ENCODE peak calls at places on chromosomes 5 and 9, in eight cellular contexts. U is midbrain; H is NCI-H1092; O is stimulated activated CD4-positive, alpha-beta T cell treated with anti-CD3 and anti-CD28 coated beads, Interleukin-1b, Interleukin-23, amount 100 ng/mL, for 1 hour; F is COLO829; V is brain microvascular endothelial cell; C is hepatic stellate cell; S is NCI-H2029 treated with DMSO at 0.1 percent for 48 hours. P is an unnamed sample.

GRCh38 chr5:79236970-79237734 is 1.2 kb downstream of the JMY start:
- DNase-seq in S (no peak), F (no peak), O (no peak), H (peak; percentile 10), V (peak; percentile 16), U (peak; percentile 25), C (peak; percentile 44), P (no peak)

GRCh38 chr5:122699226-122699625 is 75.7 kb upstream of the SNX2 start:
- DNase-seq in F (no peak), S (no peak), O (no peak), H (no peak), U (no peak), C (no peak), V (no peak), P (no peak)

GRCh38 chr9:111657051-111657450 is 4.4 kb upstream of the GNG10 start:
- DNase-seq in U (no peak), H (no peak), F (peak; percentile 73), O (no peak), C (no peak), V (no peak), S (no peak), P (no peak)

GRCh38 chr9:120439147-120439546 is 140.8 kb downstream of the CDK5RAP2 start:
- DNase-seq in V (no peak), O (no peak), S (no peak), H (peak; percentile 2), F (peak; percentile 11), C (no peak), U (no peak), P (no peak)

GRCh38 chr9:19117039-19117716 is 10.1 kb downstream of the PLIN2 start:
- DNase-seq in F (no peak), C (no peak), O (no peak), S (no peak), U (no peak), V (no peak), H (no peak), P (no peak)

GRCh38 chr5:149450199-149450598 is 71.1 kb upstream of the IL17B start:
- DNase-seq in S (no peak), U (peak; percentile 38), H (no peak), F (no peak), V (peak; percentile 54), O (no peak), C (peak; percentile 74), P (no peak)

GRCh38 chr5:50967388-50968039 is 301.1 kb downstream of the PARP8 start:
- DNase-seq in O (no peak), U (no peak), H (peak; percentile 72), S (peak; percentile 52), F (no peak), C (no peak), V (no peak), P (no peak)

GRCh38 chr9:127384016-127384730 is 12.8 kb upstream of the SLC2A8 start:
- DNase-seq in C (no peak), S (no peak), U (no peak), O (no peak), V (no peak), H (no peak), F (no peak), P (no peak)

GRCh38 chr9:34190996-34191892 is 12.4 kb downstream of the UBAP1 start:
- DNase-seq in S (no peak), U (no peak), V (no peak), F (peak; percentile 19), O (no peak), C (no peak), H (no peak), P (no peak)

GRCh38 chr5:133230823-133231578 is 179.2 kb downstream of the HSPA4 start:
- DNase-seq in V (no peak), C (no peak), U (no peak), H (no peak), S (no peak), F (no peak), O (no peak), P (no peak)

GRCh38 chr9:112532427-112532826 is 45.8 kb downstream of the KIAA1958 start:
- DNase-seq in U (no peak), V (peak; percentile 61), C (peak; percentile 38), O (no peak), S (no peak), F (no peak), H (no peak), P (no peak)

GRCh38 chr5:105952875-105953274 is 1717.9 kb downstream of the EFNA5 start:
- DNase-seq in V (no peak), C (no peak), F (peak; percentile 6), S (peak; percentile 69), O (no peak), U (no peak), H (peak; percentile 91), P (no peak)

GRCh38 chr5:180642181-180643140 is 6.9 kb downstream of the FLT4 start:
- DNase-seq in S (no peak), U (no peak), O (no peak), C (no peak), V (no peak), H (no peak), F (no peak), P (no peak)

GRCh38 chr5:132491368-132492364 is 1.1 kb upstream of the IRF1 start:
- DNase-seq in H (no peak), S (no peak), F (no peak), C (no peak), O (no peak), V (no peak), U (no peak), P (no peak)

GRCh38 chr9:98248737-98249474 is 6.5 kb downstream of the TBC1D2 start:
- DNase-seq in F (no peak), H (no peak), U (no peak), O (no peak), S (no peak), V (peak; percentile 92), C (no peak), P (no peak)

GRCh38 chr9:93730213-93730612 is 153.8 kb downstream of the PHF2 start:
- DNase-seq in V (no peak), C (no peak), S (no peak), O (no peak), U (no peak), F (no peak), H (no peak), P (no peak)

GRCh38 chr9:31304576-31304975 is 1079.9 kb upstream of the ACO1 start:
- DNase-seq in S (no peak), U (no peak), V (peak; percentile 12), H (no peak), C (no peak), O (no peak), F (no peak), P (no peak)

GRCh38 chr5:113367586-113367985 is 67.2 kb downstream of the TSSK1B start:
- DNase-seq in H (no peak), V (no peak), O (no peak), U (no peak), C (no peak), F (no peak), S (no peak), P (no peak)

GRCh38 chr5:151097081-151097480 is 16.2 kb upstream of the TNIP1 start:
- DNase-seq in V (no peak), C (no peak), U (no peak), O (no peak), F (no peak), H (no peak), S (no peak), P (no peak)

GRCh38 chr9:77442436-77442835 is 205.7 kb downstream of the GNA14 start:
- DNase-seq in F (no peak), S (no peak), U (no peak), H (no peak), V (no peak), O (no peak), C (no peak), P (no peak)

GRCh38 chr5:158958048-158958994 is 141.4 kb downstream of the EBF1 start:
- DNase-seq in V (no peak), O (no peak), H (no peak), F (no peak), C (no peak), S (no peak), U (no peak), P (no peak)

GRCh38 chr5:39116347-39116899 is 42.2 kb upstream of the RICTOR start:
- DNase-seq in O (no peak), C (no peak), U (no peak), S (no peak), F (no peak), H (no peak), V (no peak), P (no peak)

GRCh38 chr5:108260105-108260857 is 121.6 kb downstream of the FBXL17 start:
- DNase-seq in H (peak; percentile 6), V (peak; percentile 83), F (peak; percentile 45), U (peak; percentile 82), O (peak; percentile 29), C (peak; percentile 21), S (peak; percentile 73), P (peak; percentile 39)

GRCh38 chr5:27124590-27124989 is 86.2 kb upstream of the CDH9 start:
- DNase-seq in S (no peak), U (no peak), C (no peak), O (no peak), V (peak; percentile 54), H (no peak), F (peak; percentile 4), P (no peak)

GRCh38 chr5:109373932-109374331 is 35.8 kb downstream of the PJA2 start:
- DNase-seq in C (no peak), O (no peak), F (no peak), S (no peak), H (no peak), U (no peak), V (no peak), P (no peak)

GRCh38 chr9:87615547-87616148 is 110.3 kb upstream of the CTSL start:
- DNase-seq in F (no peak), S (no peak), H (no peak), O (no peak), U (no peak), C (no peak), V (no peak), P (no peak)